ENCODE peak calls at places on chromosomes 12 and 14, in nine cellular contexts. One of them, this sample, is unnamed.

GRCh38 chr14:86221000-86221399 is 691.1 kb downstream of the FLRT2 start:
- DNase-seq in right cardiac atrium: no peak
- DNase-seq in coronary artery: no peak
- DNase-seq in stomach: no peak
- DNase-seq in small intestine: no peak
- DNase-seq in body of pancreas: no peak
- DNase-seq in HAP-1: no peak
- DNase-seq in A673: no peak
- DNase-seq in cardiac muscle cell: no peak
- DNase-seq in this sample: no peak

GRCh38 chr12:1122803-1123202 is 131.8 kb downstream of the ERC1 start:
- DNase-seq in right cardiac atrium: no peak
- DNase-seq in coronary artery: no peak
- DNase-seq in stomach: no peak
- DNase-seq in small intestine: no peak
- DNase-seq in body of pancreas: no peak
- DNase-seq in HAP-1: no peak
- DNase-seq in A673: peak; percentile 73
- DNase-seq in cardiac muscle cell: peak; percentile 8
- DNase-seq in this sample: no peak

GRCh38 chr12:53061404-53062010 is 11.6 kb downstream of the TNS2 start:
- DNase-seq in right cardiac atrium: peak; percentile 73
- DNase-seq in coronary artery: peak; percentile 71
- DNase-seq in stomach: peak; percentile 92
- DNase-seq in small intestine: peak; percentile 80
- DNase-seq in body of pancreas: peak; percentile 89
- DNase-seq in HAP-1: no peak
- DNase-seq in A673: no peak
- DNase-seq in cardiac muscle cell: peak; percentile 9
- DNase-seq in this sample: peak; percentile 51

GRCh38 chr14:72801381-72801812 is 92.5 kb downstream of the DPF3 start:
- DNase-seq in right cardiac atrium: no peak
- DNase-seq in coronary artery: no peak
- DNase-seq in stomach: no peak
- DNase-seq in small intestine: no peak
- DNase-seq in body of pancreas: no peak
- DNase-seq in HAP-1: no peak
- DNase-seq in A673: no peak
- DNase-seq in cardiac muscle cell: peak; percentile 37
- DNase-seq in this sample: no peak

GRCh38 chr14:73743431-73743931 is 29.3 kb upstream of the PNMA1 start:
- DNase-seq in right cardiac atrium: peak; percentile 80
- DNase-seq in coronary artery: peak; percentile 74
- DNase-seq in stomach: no peak
- DNase-seq in small intestine: no peak
- DNase-seq in body of pancreas: no peak
- DNase-seq in HAP-1: no peak
- DNase-seq in A673: no peak
- DNase-seq in cardiac muscle cell: peak; percentile 38
- DNase-seq in this sample: no peak

GRCh38 chr12:132606466-132606865 is 3.9 kb downstream of the LRCOL1 start:
- DNase-seq in right cardiac atrium: peak; percentile 2
- DNase-seq in coronary artery: no peak
- DNase-seq in stomach: no peak
- DNase-seq in small intestine: no peak
- DNase-seq in body of pancreas: no peak
- DNase-seq in HAP-1: no peak
- DNase-seq in A673: peak; percentile 49
- DNase-seq in cardiac muscle cell: no peak
- DNase-seq in this sample: no peak

GRCh38 chr12:24062642-24063245 is 113.3 kb upstream of the SOX5 start:
- DNase-seq in right cardiac atrium: no peak
- DNase-seq in coronary artery: no peak
- DNase-seq in stomach: no peak
- DNase-seq in small intestine: no peak
- DNase-seq in body of pancreas: no peak
- DNase-seq in HAP-1: no peak
- DNase-seq in A673: no peak
- DNase-seq in cardiac muscle cell: peak; percentile 66
- DNase-seq in this sample: no peak

GRCh38 chr14:68506021-68506644 is 286.7 kb downstream of the ZFP36L1 start:
- DNase-seq in right cardiac atrium: peak; percentile 72
- DNase-seq in coronary artery: no peak
- DNase-seq in stomach: peak; percentile 67
- DNase-seq in small intestine: no peak
- DNase-seq in body of pancreas: no peak
- DNase-seq in HAP-1: no peak
- DNase-seq in A673: peak; percentile 21
- DNase-seq in cardiac muscle cell: peak; percentile 50
- DNase-seq in this sample: no peak

GRCh38 chr12:47085815-47086252 is 6.1 kb upstream of the AMIGO2 start:
- DNase-seq in right cardiac atrium: no peak
- DNase-seq in coronary artery: no peak
- DNase-seq in stomach: no peak
- DNase-seq in small intestine: peak; percentile 49
- DNase-seq in body of pancreas: no peak
- DNase-seq in HAP-1: no peak
- DNase-seq in A673: peak; percentile 96
- DNase-seq in cardiac muscle cell: peak; percentile 73
- DNase-seq in this sample: no peak

GRCh38 chr14:100881211-100882025 is 22.1 kb downstream of the RTL1 start:
- DNase-seq in right cardiac atrium: peak; percentile 18
- DNase-seq in coronary artery: no peak
- DNase-seq in stomach: no peak
- DNase-seq in small intestine: no peak
- DNase-seq in body of pancreas: no peak
- DNase-seq in HAP-1: no peak
- DNase-seq in A673: no peak
- DNase-seq in cardiac muscle cell: no peak
- DNase-seq in this sample: peak; percentile 39

GRCh38 chr12:85639834-85640233 is 196.4 kb downstream of the RASSF9 start:
- DNase-seq in right cardiac atrium: no peak
- DNase-seq in coronary artery: no peak
- DNase-seq in stomach: no peak
- DNase-seq in small intestine: no peak
- DNase-seq in body of pancreas: no peak
- DNase-seq in HAP-1: no peak
- DNase-seq in A673: no peak
- DNase-seq in cardiac muscle cell: no peak
- DNase-seq in this sample: no peak

GRCh38 chr14:38256358-38256840 is 506 bp upstream of the CLEC14A start:
- DNase-seq in right cardiac atrium: peak; percentile 79
- DNase-seq in coronary artery: no peak
- DNase-seq in stomach: no peak
- DNase-seq in small intestine: no peak
- DNase-seq in body of pancreas: no peak
- DNase-seq in HAP-1: no peak
- DNase-seq in A673: no peak
- DNase-seq in cardiac muscle cell: peak; percentile 97
- DNase-seq in this sample: no peak
- H3K4me3 ChIP-seq in right cardiac atrium: peak overlapping the region; percentile 60
- H3K4me3 ChIP-seq in coronary artery: peak overlapping the region; percentile 74
- H3K4me3 ChIP-seq in stomach: peak overlapping the region; percentile 53
- H3K4me3 ChIP-seq in small intestine: no peak overlapping the region
- H3K4me3 ChIP-seq in body of pancreas: no peak overlapping the region
- H3K4me3 ChIP-seq in HAP-1: no peak overlapping the region
- H3K4me3 ChIP-seq in A673: no peak overlapping the region
- H3K4me3 ChIP-seq in cardiac muscle cell: no peak overlapping the region
- H3K4me3 ChIP-seq in this sample: no peak overlapping the region

GRCh38 chr12:11170810-11171144 is 217 bp upstream of the SMIM10L1 start:
- DNase-seq in right cardiac atrium: no peak
- DNase-seq in coronary artery: no peak
- DNase-seq in stomach: no peak
- DNase-seq in small intestine: no peak
- DNase-seq in body of pancreas: no peak
- DNase-seq in HAP-1: no peak
- DNase-seq in A673: no peak
- DNase-seq in cardiac muscle cell: no peak
- DNase-seq in this sample: no peak
- H3K4me3 ChIP-seq in right cardiac atrium: peak overlapping the region; percentile 68
- H3K4me3 ChIP-seq in coronary artery: peak overlapping the region; percentile 92
- H3K4me3 ChIP-seq in stomach: peak overlapping the region; percentile 89
- H3K4me3 ChIP-seq in small intestine: peak overlapping the region; percentile 63
- H3K4me3 ChIP-seq in body of pancreas: peak overlapping the region; percentile 84
- H3K4me3 ChIP-seq in HAP-1: peak overlapping the region; percentile 88
- H3K4me3 ChIP-seq in A673: peak overlapping the region; percentile 60
- H3K4me3 ChIP-seq in cardiac muscle cell: peak overlapping the region; percentile 70
- H3K4me3 ChIP-seq in this sample: peak overlapping the region; percentile 98

DNA sequence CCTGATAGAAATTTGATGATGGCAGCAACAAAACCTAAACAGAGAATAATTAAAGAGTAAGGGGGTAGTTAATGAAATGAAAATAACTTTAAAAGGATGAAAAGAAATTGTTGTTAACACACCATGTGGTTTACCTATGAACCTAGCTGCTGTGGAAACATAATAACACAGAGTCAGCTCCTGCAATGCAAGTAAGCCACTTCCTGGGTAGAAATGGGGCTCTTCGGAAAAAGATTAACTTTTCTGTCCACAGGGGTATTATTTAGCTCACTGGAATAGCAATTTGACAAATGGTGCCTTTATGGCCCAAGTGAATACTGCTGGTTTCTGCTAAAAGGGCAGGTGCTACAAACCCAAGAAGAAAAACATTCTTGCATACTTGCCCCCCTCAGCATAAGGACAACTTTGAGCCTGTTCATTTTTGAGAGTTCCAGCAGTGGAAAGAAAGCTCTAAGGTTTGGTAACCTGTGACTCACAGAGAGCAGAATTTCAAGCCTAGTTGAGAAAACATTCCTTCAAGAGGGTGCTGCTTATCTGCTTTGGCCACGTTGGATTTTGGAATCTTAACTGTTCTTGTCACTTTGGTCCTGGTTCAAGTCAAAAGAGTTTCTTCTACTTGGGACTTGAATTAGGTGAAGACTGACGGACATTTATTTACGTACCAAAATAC is 581.3 kb downstream of the DIO2 start:
- DNase-seq in right cardiac atrium: no peak
- DNase-seq in coronary artery: no peak
- DNase-seq in stomach: no peak
- DNase-seq in small intestine: no peak
- DNase-seq in body of pancreas: no peak
- DNase-seq in HAP-1: no peak
- DNase-seq in A673: no peak
- DNase-seq in cardiac muscle cell: peak; percentile 9
- DNase-seq in this sample: no peak
- H3K4me3 ChIP-seq in right cardiac atrium: no peak overlapping the region
- H3K4me3 ChIP-seq in coronary artery: no peak overlapping the region
- H3K4me3 ChIP-seq in stomach: no peak overlapping the region
- H3K4me3 ChIP-seq in small intestine: no peak overlapping the region
- H3K4me3 ChIP-seq in body of pancreas: no peak overlapping the region
- H3K4me3 ChIP-seq in HAP-1: no peak overlapping the region
- H3K4me3 ChIP-seq in A673: no peak overlapping the region
- H3K4me3 ChIP-seq in cardiac muscle cell: no peak overlapping the region
- H3K4me3 ChIP-seq in this sample: no peak overlapping the region

GRCh38 chr14:60650382-60650961 is 1.2 kb upstream of the SIX1 start:
- DNase-seq in right cardiac atrium: no peak
- DNase-seq in coronary artery: no peak
- DNase-seq in stomach: no peak
- DNase-seq in small intestine: no peak
- DNase-seq in body of pancreas: no peak
- DNase-seq in HAP-1: no peak
- DNase-seq in A673: no peak
- DNase-seq in cardiac muscle cell: no peak
- DNase-seq in this sample: no peak

GRCh38 chr14:60648169-60648933 is 926 bp downstream of the SIX1 start:
- DNase-seq in right cardiac atrium: peak; percentile 59
- DNase-seq in coronary artery: no peak
- DNase-seq in stomach: no peak
- DNase-seq in small intestine: no peak
- DNase-seq in body of pancreas: no peak
- DNase-seq in HAP-1: no peak
- DNase-seq in A673: peak; percentile 42
- DNase-seq in cardiac muscle cell: peak; percentile 27
- DNase-seq in this sample: no peak

GRCh38 chr14:60649815-60650381 is 621 bp upstream of the SIX1 start:
- DNase-seq in right cardiac atrium: no peak
- DNase-seq in coronary artery: no peak
- DNase-seq in stomach: no peak
- DNase-seq in small intestine: no peak
- DNase-seq in body of pancreas: no peak
- DNase-seq in HAP-1: no peak
- DNase-seq in A673: peak; percentile 42
- DNase-seq in cardiac muscle cell: no peak
- DNase-seq in this sample: no peak

GRCh38 chr14:60647837-60648168 is 1.5 kb downstream of the SIX1 start:
- DNase-seq in right cardiac atrium: no peak
- DNase-seq in coronary artery: no peak
- DNase-seq in stomach: no peak
- DNase-seq in small intestine: no peak
- DNase-seq in body of pancreas: no peak
- DNase-seq in HAP-1: no peak
- DNase-seq in A673: no peak
- DNase-seq in cardiac muscle cell: no peak
- DNase-seq in this sample: no peak

GRCh38 chr14:60648934-60649814 is at the start of gene SIX1:
- DNase-seq in right cardiac atrium: peak; percentile 75
- DNase-seq in coronary artery: peak; percentile 79
- DNase-seq in stomach: peak; percentile 75
- DNase-seq in small intestine: peak; percentile 39
- DNase-seq in body of pancreas: peak; percentile 61
- DNase-seq in HAP-1: peak; percentile 86
- DNase-seq in A673: peak; percentile 94
- DNase-seq in cardiac muscle cell: peak; percentile 91
- DNase-seq in this sample: peak; percentile 48
- H3K4me3 ChIP-seq in right cardiac atrium: peak within 1 kb of the TSS; percentile 37
- H3K4me3 ChIP-seq in coronary artery: peak within 1 kb of the TSS; percentile 73
- H3K4me3 ChIP-seq in stomach: peak within 1 kb of the TSS; percentile 60
- H3K4me3 ChIP-seq in small intestine: peak within 1 kb of the TSS; percentile 44
- H3K4me3 ChIP-seq in body of pancreas: no peak within 1 kb of the TSS
- H3K4me3 ChIP-seq in HAP-1: peak within 1 kb of the TSS; percentile 54
- H3K4me3 ChIP-seq in A673: peak within 1 kb of the TSS; percentile 78
- H3K4me3 ChIP-seq in cardiac muscle cell: peak within 1 kb of the TSS; percentile 44
- H3K4me3 ChIP-seq in this sample: peak within 1 kb of the TSS; percentile 25

GRCh38 chr12:8692573-8692972 is 5.2 kb upstream of the RIMKLB start:
- DNase-seq in right cardiac atrium: peak; percentile 76
- DNase-seq in coronary artery: no peak
- DNase-seq in stomach: no peak
- DNase-seq in small intestine: no peak
- DNase-seq in body of pancreas: no peak
- DNase-seq in HAP-1: peak; percentile 89
- DNase-seq in A673: peak; percentile 37
- DNase-seq in cardiac muscle cell: peak; percentile 71
- DNase-seq in this sample: peak; percentile 66
- H3K4me3 ChIP-seq in right cardiac atrium: no peak overlapping the region
- H3K4me3 ChIP-seq in coronary artery: peak overlapping the region; percentile 2
- H3K4me3 ChIP-seq in stomach: no peak overlapping the region
- H3K4me3 ChIP-seq in small intestine: no peak overlapping the region
- H3K4me3 ChIP-seq in body of pancreas: no peak overlapping the region
- H3K4me3 ChIP-seq in HAP-1: no peak overlapping the region
- H3K4me3 ChIP-seq in A673: no peak overlapping the region
- H3K4me3 ChIP-seq in cardiac muscle cell: no peak overlapping the region
- H3K4me3 ChIP-seq in this sample: no peak overlapping the region

This sample was measured in ovary.